ENCODE peak calls at places on chromosomes 12 and 14, in ten cellular contexts. Y is heart right ventricle, C is A673, T is psoas muscle, D is tibial artery, Z is foreskin keratinocyte, O is SK-N-SH, G is caudate nucleus, P is kidney, H is vagina. A is an unnamed sample.

GRCh38 chr14:50399251-50400032 is 2.8 kb upstream of the CDKL1 start:
- DNase-seq in Y (no peak), C (peak), T (no peak), D (peak), Z (no peak), O (no peak), G (no peak), P (no peak), H (no peak), A (no peak)

GRCh38 chr12:76080017-76080728 is 4.3 kb downstream of the NAP1L1 start:
- DNase-seq in Y (no peak), C (no peak), T (no peak), D (no peak), Z (no peak), O (no peak), G (no peak), P (no peak), H (no peak), A (no peak)

GRCh38 chr12:52496054-52496453 is 3.0 kb upstream of the KRT6A start:
- DNase-seq in Y (no peak), C (no peak), T (no peak), D (no peak), Z (no peak), O (no peak), G (no peak), P (no peak), H (no peak), A (no peak)

GRCh38 chr14:95623195-95623594 is 63.0 kb upstream of the TCL1B start:
- DNase-seq in Y (no peak), C (no peak), T (no peak), D (no peak), Z (no peak), O (no peak), G (no peak), P (no peak), H (no peak), A (no peak)

GRCh38 chr12:108152179-108152538 is 23.1 kb downstream of the WSCD2 start:
- DNase-seq in Y (no peak), C (no peak), T (no peak), D (no peak), Z (no peak), O (no peak), G (no peak), P (no peak), H (no peak), A (no peak)

GRCh38 chr14:57297852-57298251 is 29.1 kb downstream of the AP5M1 start:
- DNase-seq in Y (no peak), C (no peak), T (no peak), D (no peak), Z (no peak), O (no peak), G (no peak), P (no peak), H (no peak), A (no peak)

GRCh38 chr12:69987453-69988102 is 162.6 kb downstream of the MYRFL start:
- DNase-seq in Y (no peak), C (peak), T (no peak), D (no peak), Z (peak), O (no peak), G (no peak), P (no peak), H (no peak), A (no peak)

GRCh38 chr12:65891987-65892481 is 67.8 kb downstream of the HMGA2 start:
- DNase-seq in Y (peak), C (peak), T (peak), D (peak), Z (peak), O (no peak), G (no peak), P (peak), H (no peak), A (peak)

GRCh38 chr12:63820427-63820826 is 24.1 kb upstream of the SRGAP1 start:
- DNase-seq in Y (no peak), C (no peak), T (no peak), D (no peak), Z (no peak), O (no peak), G (no peak), P (no peak), H (no peak), A (no peak)

GRCh38 chr14:88005978-88006851 is 1.3 kb downstream of the GPR65 start:
- DNase-seq in Y (no peak), C (no peak), T (no peak), D (no peak), Z (no peak), O (no peak), G (no peak), P (no peak), H (no peak), A (no peak)

GRCh38 chr14:54857830-54858269 is 44.8 kb downstream of the GCH1 start:
- DNase-seq in Y (no peak), C (no peak), T (no peak), D (no peak), Z (no peak), O (no peak), G (no peak), P (no peak), H (no peak), A (no peak)

GRCh38 chr14:76133103-76133502 is 18.6 kb upstream of the GPATCH2L start:
- DNase-seq in Y (no peak), C (peak), T (no peak), D (no peak), Z (peak), O (no peak), G (no peak), P (no peak), H (no peak), A (no peak)

GRCh38 chr12:50440288-50440687 is 39.6 kb downstream of the LARP4 start:
- DNase-seq in Y (no peak), C (no peak), T (no peak), D (no peak), Z (no peak), O (no peak), G (no peak), P (no peak), H (no peak), A (no peak)

GRCh38 chr14:89382487-89383170 is 34.4 kb downstream of the FOXN3 start:
- DNase-seq in Y (no peak), C (no peak), T (no peak), D (no peak), Z (no peak), O (no peak), G (no peak), P (no peak), H (no peak), A (no peak)

GRCh38 chr12:1532367-1532752 is 62.0 kb downstream of the FBXL14 start:
- DNase-seq in Y (no peak), C (no peak), T (no peak), D (no peak), Z (no peak), O (no peak), G (no peak), P (no peak), H (no peak), A (no peak)

GRCh38 chr12:95173392-95174251 is 43.6 kb downstream of the FGD6 start:
- DNase-seq in Y (peak), C (peak), T (peak), D (no peak), Z (peak), O (peak), G (no peak), P (peak), H (no peak), A (peak)

GRCh38 chr14:28571636-28572035 is 195.0 kb upstream of the FOXG1 start:
- DNase-seq in Y (no peak), C (no peak), T (no peak), D (no peak), Z (peak), O (no peak), G (no peak), P (no peak), H (no peak), A (no peak)

GRCh38 chr12:116525418-116526001 is 33.7 kb upstream of the MAP1LC3B2 start:
- DNase-seq in Y (peak), C (peak), T (peak), D (peak), Z (peak), O (no peak), G (no peak), P (peak), H (no peak), A (peak)

GRCh38 chr12:86772688-86773087 is 516.5 kb upstream of the MGAT4C start:
- DNase-seq in Y (no peak), C (no peak), T (no peak), D (no peak), Z (peak), O (no peak), G (no peak), P (no peak), H (no peak), A (no peak)

GRCh38 chr12:40735551-40736230 is 43.5 kb downstream of the CNTN1 start:
- DNase-seq in Y (no peak), C (no peak), T (no peak), D (no peak), Z (no peak), O (no peak), G (no peak), P (no peak), H (no peak), A (no peak)

GRCh38 chr12:18355429-18355828 is 94.1 kb downstream of the PIK3C2G start:
- DNase-seq in Y (no peak), C (no peak), T (no peak), D (no peak), Z (no peak), O (no peak), G (no peak), P (no peak), H (no peak), A (no peak)

GRCh38 chr14:31269599-31270195 is 62.1 kb upstream of the HECTD1 start:
- DNase-seq in Y (no peak), C (no peak), T (no peak), D (no peak), Z (no peak), O (no peak), G (no peak), P (no peak), H (no peak), A (no peak)

GRCh38 chr12:130970908-130971233 is 17.2 kb downstream of the ADGRD1 start:
- DNase-seq in Y (no peak), C (no peak), T (no peak), D (no peak), Z (no peak), O (no peak), G (no peak), P (no peak), H (no peak), A (no peak)

GRCh38 chr14:44979740-44980346 is 17.9 kb downstream of the TOGARAM1 start:
- DNase-seq in Y (peak), C (no peak), T (peak), D (no peak), Z (no peak), O (peak), G (no peak), P (no peak), H (no peak), A (peak)

GRCh38 chr14:95659986-95660385 is 26.2 kb upstream of the TCL1B start:
- DNase-seq in Y (no peak), C (no peak), T (no peak), D (no peak), Z (no peak), O (peak), G (no peak), P (no peak), H (no peak), A (no peak)

GRCh38 chr12:28257411-28257810 is 67.2 kb downstream of the CCDC91 start:
- DNase-seq in Y (no peak), C (no peak), T (no peak), D (no peak), Z (peak), O (no peak), G (no peak), P (no peak), H (no peak), A (no peak)
- H3K27ac ChIP-seq in Y (no peak), C (no peak), T (no peak), D (no peak), Z (no peak), O (no peak), G (no peak), P (no peak), H (no peak), A (no peak)

GRCh38 chr12:12451063-12451462 is 94.2 kb downstream of the BORCS5 start:
- DNase-seq in Y (no peak), C (no peak), T (no peak), D (no peak), Z (no peak), O (no peak), G (no peak), P (no peak), H (no peak), A (no peak)
- H3K27ac ChIP-seq in Y (no peak), C (no peak), T (no peak), D (no peak), Z (no peak), O (no peak), G (no peak), P (no peak), H (no peak), A (no peak)

DNA sequence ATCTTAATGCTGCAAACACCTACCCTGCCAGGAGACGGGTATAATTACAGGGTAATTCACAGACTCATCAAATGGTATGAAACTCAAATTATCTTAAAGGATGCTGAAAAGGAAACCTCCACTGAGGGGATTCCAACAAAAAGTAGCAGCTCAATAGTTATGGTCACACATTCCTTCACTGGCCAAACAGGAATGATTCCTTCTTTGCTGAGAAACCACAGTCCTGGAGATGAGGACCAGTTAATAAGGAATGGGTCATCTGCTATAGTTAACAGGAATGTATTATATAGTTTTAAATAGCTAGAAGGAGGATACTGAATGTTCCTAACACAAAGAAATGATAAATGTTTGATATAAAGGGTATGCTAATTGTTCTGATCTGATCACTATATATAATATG is 136.9 kb downstream of the STXBP6 start:
- DNase-seq in Y (no peak), C (no peak), T (no peak), D (no peak), Z (no peak), O (no peak), G (no peak), P (no peak), H (no peak), A (no peak)
- H3K27ac ChIP-seq in Y (no peak), C (no peak), T (no peak), D (no peak), Z (no peak), O (no peak), G (no peak), P (no peak), H (no peak), A (no peak)

GRCh38 chr12:118033902-118034301 is 17.4 kb downstream of the RFC5 start:
- DNase-seq in Y (no peak), C (no peak), T (no peak), D (no peak), Z (no peak), O (no peak), G (no peak), P (no peak), H (no peak), A (no peak)
- H3K27ac ChIP-seq in Y (no peak), C (peak), T (no peak), D (no peak), Z (no peak), O (peak), G (peak), P (no peak), H (no peak), A (no peak)

GRCh38 chr12:121797937-121798801 is 4.7 kb upstream of the RHOF start:
- DNase-seq in Y (peak), C (no peak), T (peak), D (peak), Z (no peak), O (peak), G (peak), P (peak), H (no peak), A (peak)
- H3K27ac ChIP-seq in Y (peak), C (peak), T (peak), D (peak), Z (peak), O (peak), G (peak), P (peak), H (peak), A (peak)

DNA sequence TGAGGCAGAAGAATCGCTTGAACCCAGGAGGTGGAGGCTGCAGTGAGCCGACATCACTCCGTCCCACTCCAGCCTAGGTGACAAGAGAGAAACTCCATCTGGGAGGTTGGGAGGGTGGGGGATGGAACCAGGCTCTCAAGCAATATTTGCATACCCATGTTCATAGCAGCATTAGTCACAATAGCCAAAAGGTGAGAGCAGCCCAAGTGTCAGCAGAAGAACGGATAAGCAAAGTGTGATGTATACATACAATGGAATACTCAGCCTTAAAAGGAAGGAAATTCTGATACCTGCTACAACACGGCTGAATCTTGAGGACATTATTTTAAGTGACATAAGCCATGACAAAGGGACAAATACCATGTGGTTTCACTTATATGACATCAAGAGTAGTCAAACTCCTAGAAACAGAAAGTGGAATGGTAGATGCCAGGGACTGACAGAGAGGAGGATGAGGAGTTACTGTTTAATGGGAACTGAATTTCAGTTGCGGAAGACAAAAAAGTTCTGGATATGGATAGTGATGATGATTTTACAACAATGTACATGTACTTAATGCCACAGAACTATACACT is 11.6 kb downstream of the DAD1 start:
- DNase-seq in Y (no peak), C (no peak), T (no peak), D (no peak), Z (no peak), O (no peak), G (no peak), P (no peak), H (no peak), A (no peak)
- H3K27ac ChIP-seq in Y (no peak), C (no peak), T (no peak), D (no peak), Z (no peak), O (no peak), G (no peak), P (no peak), H (no peak), A (no peak)

GRCh38 chr12:13692332-13692731 is 289.1 kb downstream of the GRIN2B start:
- DNase-seq in Y (no peak), C (no peak), T (no peak), D (no peak), Z (no peak), O (no peak), G (no peak), P (no peak), H (no peak), A (no peak)

GRCh38 chr12:13686243-13686642 is 295.2 kb downstream of the GRIN2B start:
- DNase-seq in Y (no peak), C (no peak), T (no peak), D (no peak), Z (no peak), O (no peak), G (no peak), P (no peak), H (no peak), A (no peak)

GRCh38 chr12:13691598-13691997 is 289.8 kb downstream of the GRIN2B start:
- DNase-seq in Y (no peak), C (no peak), T (no peak), D (no peak), Z (no peak), O (no peak), G (no peak), P (no peak), H (no peak), A (no peak)

GRCh38 chr12:13687633-13688032 is 293.8 kb downstream of the GRIN2B start:
- DNase-seq in Y (no peak), C (no peak), T (no peak), D (no peak), Z (no peak), O (no peak), G (no peak), P (no peak), H (no peak), A (no peak)
- H3K27ac ChIP-seq in Y (no peak), C (no peak), T (no peak), D (no peak), Z (no peak), O (no peak), G (no peak), P (no peak), H (no peak), A (no peak)

DNA sequence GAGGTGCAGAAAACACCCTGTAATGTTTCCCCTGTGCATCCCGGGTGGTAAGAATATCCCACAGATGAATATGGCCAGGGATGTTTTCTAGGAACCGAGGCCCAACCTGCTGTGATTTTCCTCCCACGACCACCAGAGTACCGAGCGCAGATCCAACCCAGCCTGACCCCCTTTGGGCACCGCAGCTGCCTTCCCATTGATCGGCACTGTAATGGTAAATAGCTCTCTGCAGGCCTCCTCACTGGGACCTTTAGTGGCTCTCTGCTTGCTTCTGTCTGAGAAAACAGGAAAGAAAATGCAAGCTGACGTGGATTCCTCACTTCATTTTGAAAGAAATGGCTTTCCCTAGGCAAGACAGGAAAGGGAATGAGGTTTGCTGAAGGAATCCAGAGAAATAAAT is 2.4 kb upstream of the RAB15 start:
- DNase-seq in Y (no peak), C (no peak), T (no peak), D (peak), Z (no peak), O (no peak), G (no peak), P (no peak), H (no peak), A (no peak)
- H3K27ac ChIP-seq in Y (no peak), C (no peak), T (no peak), D (no peak), Z (no peak), O (no peak), G (no peak), P (no peak), H (no peak), A (no peak)

DNA sequence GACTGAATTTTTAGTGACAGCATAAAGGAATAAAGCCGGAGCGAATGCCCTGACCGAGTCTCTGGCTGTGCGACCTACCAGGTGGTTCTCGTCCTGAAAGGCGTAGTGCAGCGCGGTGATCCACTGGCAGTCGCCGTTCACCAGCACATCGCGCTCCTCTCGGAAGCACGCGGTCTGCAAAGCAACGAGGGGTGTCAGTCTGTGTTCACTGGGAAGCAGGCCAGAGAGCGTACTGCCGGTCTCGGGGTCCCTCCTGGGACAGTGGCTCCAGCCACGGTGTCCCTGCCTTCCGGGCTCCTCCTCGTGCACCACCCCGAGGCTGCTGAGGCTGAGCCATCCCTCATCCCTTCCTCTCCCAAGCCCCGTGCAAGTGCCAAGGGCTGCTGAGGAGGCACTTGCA is 53.5 kb downstream of the CDC42BPB start:
- DNase-seq in Y (no peak), C (no peak), T (no peak), D (peak), Z (no peak), O (no peak), G (no peak), P (peak), H (no peak), A (no peak)
- H3K27ac ChIP-seq in Y (no peak), C (no peak), T (no peak), D (no peak), Z (no peak), O (no peak), G (no peak), P (no peak), H (no peak), A (no peak)